ENCODE peak calls at places on chromosome 7, in ten cellular contexts. One of them, this sample, is unnamed.

GRCh38 chr7:98678215-98678614 is 61.1 kb downstream of the NPTX2 start:
- DNase-seq in keratinocyte: no peak
- DNase-seq in cardiac muscle cell: no peak
- DNase-seq in left ventricle myocardium inferior: no peak
- DNase-seq in upper lobe of left lung: no peak
- DNase-seq in heart left ventricle: no peak
- DNase-seq in transverse colon: no peak
- DNase-seq in brain microvascular endothelial cell: no peak
- DNase-seq in heart right ventricle: no peak
- DNase-seq in WERI-Rb-1: no peak
- DNase-seq in this sample: no peak

GRCh38 chr7:75613351-75613750 is 121.2 kb downstream of the SPDYE5 start:
- DNase-seq in keratinocyte: no peak
- DNase-seq in cardiac muscle cell: no peak
- DNase-seq in left ventricle myocardium inferior: no peak
- DNase-seq in upper lobe of left lung: no peak
- DNase-seq in heart left ventricle: no peak
- DNase-seq in transverse colon: no peak
- DNase-seq in brain microvascular endothelial cell: no peak
- DNase-seq in heart right ventricle: no peak
- DNase-seq in WERI-Rb-1: no peak
- DNase-seq in this sample: no peak

GRCh38 chr7:28347462-28347861 is 64.9 kb upstream of the CREB5 start:
- DNase-seq in keratinocyte: no peak
- DNase-seq in cardiac muscle cell: peak; percentile 52
- DNase-seq in left ventricle myocardium inferior: no peak
- DNase-seq in upper lobe of left lung: no peak
- DNase-seq in heart left ventricle: no peak
- DNase-seq in transverse colon: no peak
- DNase-seq in brain microvascular endothelial cell: no peak
- DNase-seq in heart right ventricle: no peak
- DNase-seq in WERI-Rb-1: no peak
- DNase-seq in this sample: no peak

GRCh38 chr7:2066251-2066919 is 166.4 kb downstream of the MAD1L1 start:
- DNase-seq in keratinocyte: no peak
- DNase-seq in cardiac muscle cell: no peak
- DNase-seq in left ventricle myocardium inferior: no peak
- DNase-seq in upper lobe of left lung: no peak
- DNase-seq in heart left ventricle: no peak
- DNase-seq in transverse colon: no peak
- DNase-seq in brain microvascular endothelial cell: no peak
- DNase-seq in heart right ventricle: no peak
- DNase-seq in WERI-Rb-1: no peak
- DNase-seq in this sample: no peak

GRCh38 chr7:112985377-112985987 is 101.1 kb downstream of the GPR85 start:
- DNase-seq in keratinocyte: no peak
- DNase-seq in cardiac muscle cell: peak; percentile 43
- DNase-seq in left ventricle myocardium inferior: no peak
- DNase-seq in upper lobe of left lung: no peak
- DNase-seq in heart left ventricle: peak; percentile 31
- DNase-seq in transverse colon: no peak
- DNase-seq in brain microvascular endothelial cell: peak; percentile 74
- DNase-seq in heart right ventricle: no peak
- DNase-seq in WERI-Rb-1: no peak
- DNase-seq in this sample: no peak

GRCh38 chr7:42262907-42263466 is 26.0 kb upstream of the GLI3 start:
- DNase-seq in keratinocyte: no peak
- DNase-seq in cardiac muscle cell: peak; percentile 58
- DNase-seq in left ventricle myocardium inferior: peak; percentile 67
- DNase-seq in upper lobe of left lung: peak; percentile 40
- DNase-seq in heart left ventricle: peak; percentile 77
- DNase-seq in transverse colon: peak; percentile 36
- DNase-seq in brain microvascular endothelial cell: no peak
- DNase-seq in heart right ventricle: peak; percentile 44
- DNase-seq in WERI-Rb-1: peak; percentile 19
- DNase-seq in this sample: no peak

GRCh38 chr7:85004402-85004801 is 182.5 kb downstream of the SEMA3D start:
- DNase-seq in keratinocyte: no peak
- DNase-seq in cardiac muscle cell: no peak
- DNase-seq in left ventricle myocardium inferior: no peak
- DNase-seq in upper lobe of left lung: no peak
- DNase-seq in heart left ventricle: no peak
- DNase-seq in transverse colon: no peak
- DNase-seq in brain microvascular endothelial cell: peak; percentile 23
- DNase-seq in heart right ventricle: no peak
- DNase-seq in WERI-Rb-1: no peak
- DNase-seq in this sample: no peak

GRCh38 chr7:53656881-53657280 is 621.4 kb downstream of the POM121L12 start:
- DNase-seq in keratinocyte: no peak
- DNase-seq in cardiac muscle cell: no peak
- DNase-seq in left ventricle myocardium inferior: no peak
- DNase-seq in upper lobe of left lung: no peak
- DNase-seq in heart left ventricle: no peak
- DNase-seq in transverse colon: no peak
- DNase-seq in brain microvascular endothelial cell: no peak
- DNase-seq in heart right ventricle: no peak
- DNase-seq in WERI-Rb-1: no peak
- DNase-seq in this sample: no peak

GRCh38 chr7:82241371-82241770 is 202.2 kb downstream of the CACNA2D1 start:
- DNase-seq in keratinocyte: no peak
- DNase-seq in cardiac muscle cell: no peak
- DNase-seq in left ventricle myocardium inferior: no peak
- DNase-seq in upper lobe of left lung: no peak
- DNase-seq in heart left ventricle: no peak
- DNase-seq in transverse colon: no peak
- DNase-seq in brain microvascular endothelial cell: no peak
- DNase-seq in heart right ventricle: no peak
- DNase-seq in WERI-Rb-1: no peak
- DNase-seq in this sample: no peak

GRCh38 chr7:137667633-137668387 is 179.0 kb downstream of the DGKI start:
- DNase-seq in keratinocyte: no peak
- DNase-seq in cardiac muscle cell: peak; percentile 74
- DNase-seq in left ventricle myocardium inferior: no peak
- DNase-seq in upper lobe of left lung: no peak
- DNase-seq in heart left ventricle: no peak
- DNase-seq in transverse colon: no peak
- DNase-seq in brain microvascular endothelial cell: peak; percentile 91
- DNase-seq in heart right ventricle: no peak
- DNase-seq in WERI-Rb-1: no peak
- DNase-seq in this sample: no peak

GRCh38 chr7:40455485-40455884 is 320.7 kb downstream of the SUGCT start:
- DNase-seq in keratinocyte: no peak
- DNase-seq in cardiac muscle cell: peak; percentile 78
- DNase-seq in left ventricle myocardium inferior: no peak
- DNase-seq in upper lobe of left lung: no peak
- DNase-seq in heart left ventricle: no peak
- DNase-seq in transverse colon: no peak
- DNase-seq in brain microvascular endothelial cell: no peak
- DNase-seq in heart right ventricle: no peak
- DNase-seq in WERI-Rb-1: no peak
- DNase-seq in this sample: no peak

GRCh38 chr7:95199779-95200558 is 124.4 kb downstream of the PON1 start:
- DNase-seq in keratinocyte: no peak
- DNase-seq in cardiac muscle cell: peak; percentile 82
- DNase-seq in left ventricle myocardium inferior: no peak
- DNase-seq in upper lobe of left lung: peak; percentile 29
- DNase-seq in heart left ventricle: no peak
- DNase-seq in transverse colon: peak; percentile 17
- DNase-seq in brain microvascular endothelial cell: peak; percentile 47
- DNase-seq in heart right ventricle: no peak
- DNase-seq in WERI-Rb-1: peak; percentile 39
- DNase-seq in this sample: no peak

DNA sequence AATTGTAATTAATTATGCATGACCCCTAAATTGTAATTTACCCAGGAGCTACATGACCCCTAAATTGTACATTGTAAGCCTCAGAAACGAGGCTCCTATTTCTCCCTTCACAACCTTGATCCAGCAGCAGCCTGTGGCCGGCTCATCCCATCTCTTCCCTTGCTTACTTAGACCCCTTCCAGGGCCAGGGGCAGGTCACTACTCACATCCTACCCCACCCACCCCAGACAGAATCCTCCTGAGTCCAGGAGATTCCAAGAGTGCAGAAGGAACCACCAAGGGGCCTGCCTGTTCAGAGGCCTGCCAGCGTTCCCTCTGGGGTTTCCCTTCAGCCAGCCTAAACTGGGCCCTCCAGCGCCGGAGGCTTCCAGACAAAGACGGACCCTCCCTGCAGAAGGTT is 19.0 kb downstream of the LEP start:
- DNase-seq in keratinocyte: no peak
- DNase-seq in cardiac muscle cell: no peak
- DNase-seq in left ventricle myocardium inferior: no peak
- DNase-seq in upper lobe of left lung: no peak
- DNase-seq in heart left ventricle: no peak
- DNase-seq in transverse colon: no peak
- DNase-seq in brain microvascular endothelial cell: no peak
- DNase-seq in heart right ventricle: no peak
- DNase-seq in WERI-Rb-1: no peak
- DNase-seq in this sample: peak; percentile 43
- H3K27me3 ChIP-seq in keratinocyte: no peaks in the 10 kb centered on the region
- H3K27me3 ChIP-seq in cardiac muscle cell: no peaks in the 10 kb centered on the region
- H3K27me3 ChIP-seq in left ventricle myocardium inferior: peaks cover 50% of the 10 kb centered on the region
- H3K27me3 ChIP-seq in upper lobe of left lung: no peaks in the 10 kb centered on the region
- H3K27me3 ChIP-seq in heart left ventricle: no peaks in the 10 kb centered on the region
- H3K27me3 ChIP-seq in transverse colon: no peaks in the 10 kb centered on the region
- H3K27me3 ChIP-seq in brain microvascular endothelial cell: peaks cover 9% of the 10 kb centered on the region
- H3K27me3 ChIP-seq in heart right ventricle: no peaks in the 10 kb centered on the region
- H3K27me3 ChIP-seq in WERI-Rb-1: no peaks in the 10 kb centered on the region
- H3K27me3 ChIP-seq in this sample: no peaks in the 10 kb centered on the region

GRCh38 chr7:35257251-35258124 is 3.6 kb upstream of the TBX20 start:
- DNase-seq in keratinocyte: no peak
- DNase-seq in cardiac muscle cell: peak; percentile 72
- DNase-seq in left ventricle myocardium inferior: peak; percentile 60
- DNase-seq in upper lobe of left lung: no peak
- DNase-seq in heart left ventricle: peak; percentile 70
- DNase-seq in transverse colon: no peak
- DNase-seq in brain microvascular endothelial cell: no peak
- DNase-seq in heart right ventricle: peak; percentile 59
- DNase-seq in WERI-Rb-1: no peak
- DNase-seq in this sample: no peak

GRCh38 chr7:35254496-35255416 is 856 bp upstream of the TBX20 start:
- DNase-seq in keratinocyte: no peak
- DNase-seq in cardiac muscle cell: peak; percentile 74
- DNase-seq in left ventricle myocardium inferior: peak; percentile 53
- DNase-seq in upper lobe of left lung: no peak
- DNase-seq in heart left ventricle: peak; percentile 64
- DNase-seq in transverse colon: no peak
- DNase-seq in brain microvascular endothelial cell: no peak
- DNase-seq in heart right ventricle: peak; percentile 40
- DNase-seq in WERI-Rb-1: no peak
- DNase-seq in this sample: no peak

GRCh38 chr7:35255909-35256876 is 2.3 kb upstream of the TBX20 start:
- DNase-seq in keratinocyte: no peak
- DNase-seq in cardiac muscle cell: peak; percentile 58
- DNase-seq in left ventricle myocardium inferior: no peak
- DNase-seq in upper lobe of left lung: no peak
- DNase-seq in heart left ventricle: no peak
- DNase-seq in transverse colon: no peak
- DNase-seq in brain microvascular endothelial cell: no peak
- DNase-seq in heart right ventricle: no peak
- DNase-seq in WERI-Rb-1: no peak
- DNase-seq in this sample: no peak

GRCh38 chr7:35253680-35254495 is at the start of gene TBX20:
- DNase-seq in keratinocyte: no peak
- DNase-seq in cardiac muscle cell: peak; percentile 92
- DNase-seq in left ventricle myocardium inferior: peak; percentile 86
- DNase-seq in upper lobe of left lung: peak; percentile 30
- DNase-seq in heart left ventricle: peak; percentile 89
- DNase-seq in transverse colon: peak; percentile 51
- DNase-seq in brain microvascular endothelial cell: peak; percentile 6
- DNase-seq in heart right ventricle: peak; percentile 85
- DNase-seq in WERI-Rb-1: peak; percentile 68
- DNase-seq in this sample: peak; percentile 72

DNA sequence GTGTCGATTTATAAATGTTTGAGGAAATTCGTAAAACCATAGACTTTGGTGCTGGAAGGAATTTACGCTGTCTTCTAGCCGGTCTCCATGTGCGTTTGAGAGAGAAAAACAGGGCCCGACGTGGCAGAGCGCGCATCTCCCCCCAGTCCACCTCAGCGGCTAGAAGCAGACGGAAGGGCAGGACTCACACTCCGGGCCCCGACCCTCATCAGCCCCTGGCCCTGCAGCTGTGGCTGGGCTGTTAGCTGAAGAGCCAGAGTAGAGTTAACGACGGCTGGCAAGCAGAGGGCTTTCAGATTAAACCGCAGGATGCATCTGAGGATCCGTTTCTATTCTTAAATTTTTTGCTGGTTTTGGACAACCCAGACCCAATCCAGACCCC is 1.5 kb upstream of the TBX20 start:
- DNase-seq in keratinocyte: no peak
- DNase-seq in cardiac muscle cell: peak; percentile 45
- DNase-seq in left ventricle myocardium inferior: no peak
- DNase-seq in upper lobe of left lung: no peak
- DNase-seq in heart left ventricle: no peak
- DNase-seq in transverse colon: no peak
- DNase-seq in brain microvascular endothelial cell: no peak
- DNase-seq in heart right ventricle: no peak
- DNase-seq in WERI-Rb-1: no peak
- DNase-seq in this sample: no peak
- H3K27me3 ChIP-seq in keratinocyte: peaks cover 100% of the 10 kb centered on the region
- H3K27me3 ChIP-seq in cardiac muscle cell: peaks cover 55% of the 10 kb centered on the region
- H3K27me3 ChIP-seq in left ventricle myocardium inferior: peaks cover 98% of the 10 kb centered on the region
- H3K27me3 ChIP-seq in upper lobe of left lung: peaks cover 82% of the 10 kb centered on the region
- H3K27me3 ChIP-seq in heart left ventricle: peaks cover 56% of the 10 kb centered on the region
- H3K27me3 ChIP-seq in transverse colon: peaks cover 100% of the 10 kb centered on the region
- H3K27me3 ChIP-seq in brain microvascular endothelial cell: peaks cover 97% of the 10 kb centered on the region
- H3K27me3 ChIP-seq in heart right ventricle: no peaks in the 10 kb centered on the region
- H3K27me3 ChIP-seq in WERI-Rb-1: no peaks in the 10 kb centered on the region
- H3K27me3 ChIP-seq in this sample: peaks cover 100% of the 10 kb centered on the region

DNA sequence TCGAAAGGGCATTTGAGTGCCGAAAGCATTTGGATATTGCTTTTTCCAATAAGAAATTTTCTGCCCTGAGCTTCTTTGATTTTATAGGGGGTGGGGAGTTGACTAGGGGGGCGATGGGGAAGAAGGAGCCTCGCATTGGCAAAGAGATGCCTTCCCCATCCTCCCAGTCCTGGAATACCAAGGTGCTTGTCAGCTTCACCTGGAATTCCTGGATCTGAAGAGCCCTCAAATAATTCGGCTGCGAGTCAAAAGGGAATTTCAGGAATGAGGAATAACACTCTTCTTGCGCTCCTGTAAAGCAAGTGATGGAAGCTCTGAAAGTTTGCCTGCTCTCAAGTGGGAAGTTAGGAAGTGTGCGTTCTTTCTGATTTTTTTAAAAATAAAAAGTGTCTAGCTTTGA is 7.3 kb downstream of the NXPH1 start:
- DNase-seq in keratinocyte: no peak
- DNase-seq in cardiac muscle cell: no peak
- DNase-seq in left ventricle myocardium inferior: no peak
- DNase-seq in upper lobe of left lung: no peak
- DNase-seq in heart left ventricle: no peak
- DNase-seq in transverse colon: no peak
- DNase-seq in brain microvascular endothelial cell: no peak
- DNase-seq in heart right ventricle: no peak
- DNase-seq in WERI-Rb-1: no peak
- DNase-seq in this sample: no peak
- H3K27me3 ChIP-seq in keratinocyte: peaks cover 56% of the 10 kb centered on the region
- H3K27me3 ChIP-seq in cardiac muscle cell: peaks cover 99% of the 10 kb centered on the region
- H3K27me3 ChIP-seq in left ventricle myocardium inferior: peaks cover 100% of the 10 kb centered on the region
- H3K27me3 ChIP-seq in upper lobe of left lung: peaks cover 49% of the 10 kb centered on the region
- H3K27me3 ChIP-seq in heart left ventricle: peaks cover 100% of the 10 kb centered on the region
- H3K27me3 ChIP-seq in transverse colon: peaks cover 100% of the 10 kb centered on the region
- H3K27me3 ChIP-seq in brain microvascular endothelial cell: peaks cover 30% of the 10 kb centered on the region
- H3K27me3 ChIP-seq in heart right ventricle: peaks cover 18% of the 10 kb centered on the region
- H3K27me3 ChIP-seq in WERI-Rb-1: no peaks in the 10 kb centered on the region
- H3K27me3 ChIP-seq in this sample: peaks cover 100% of the 10 kb centered on the region

GRCh38 chr7:27204851-27205322 is 5.0 kb upstream of the HOXA13 start:
- DNase-seq in keratinocyte: no peak
- DNase-seq in cardiac muscle cell: no peak
- DNase-seq in left ventricle myocardium inferior: no peak
- DNase-seq in upper lobe of left lung: no peak
- DNase-seq in heart left ventricle: no peak
- DNase-seq in transverse colon: no peak
- DNase-seq in brain microvascular endothelial cell: no peak
- DNase-seq in heart right ventricle: no peak
- DNase-seq in WERI-Rb-1: no peak
- DNase-seq in this sample: peak; percentile 64
- H3K27me3 ChIP-seq in keratinocyte: peaks cover 92% of the 10 kb centered on the region
- H3K27me3 ChIP-seq in cardiac muscle cell: peaks cover 100% of the 10 kb centered on the region
- H3K27me3 ChIP-seq in left ventricle myocardium inferior: peaks cover 100% of the 10 kb centered on the region
- H3K27me3 ChIP-seq in upper lobe of left lung: peaks cover 82% of the 10 kb centered on the region
- H3K27me3 ChIP-seq in heart left ventricle: peaks cover 96% of the 10 kb centered on the region
- H3K27me3 ChIP-seq in transverse colon: peaks cover 92% of the 10 kb centered on the region
- H3K27me3 ChIP-seq in brain microvascular endothelial cell: peaks cover 95% of the 10 kb centered on the region
- H3K27me3 ChIP-seq in heart right ventricle: peaks cover 53% of the 10 kb centered on the region
- H3K27me3 ChIP-seq in WERI-Rb-1: peaks cover 95% of the 10 kb centered on the region
- H3K27me3 ChIP-seq in this sample: peaks cover 99% of the 10 kb centered on the region

This sample was measured in upper lobe of right lung.